ENCODE peak calls at places on chromosome 7, in seven cellular contexts. V, P, Q, U, I, C and M are unnamed samples. For H3K27me3, the result is how much of the 10 kb centered on the place peaks cover.

GRCh38 chr7:45921699-45922519 is 837 bp upstream of the IGFBP3 start:
- DNase-seq in Q (peak), U (no peak), I (peak), V (peak), P (peak), C (peak), M (peak)

GRCh38 chr7:157432541-157432956 is 95.7 kb downstream of the DNAJB6 start:
- DNase-seq in U (no peak), V (peak), I (peak), Q (peak), C (peak), P (peak), M (peak)

GRCh38 chr7:140506788-140507464 is 27.6 kb upstream of the MKRN1 start:
- DNase-seq in I (peak), P (peak), U (no peak), C (peak), Q (no peak), V (peak), M (peak)

GRCh38 chr7:93414574-93414973 is 159.9 kb downstream of the CALCR start:
- DNase-seq in Q (no peak), C (no peak), U (no peak), P (no peak), V (no peak), I (no peak), M (no peak)

GRCh38 chr7:94123136-94123535 is 119.0 kb upstream of the BET1 start:
- DNase-seq in Q (no peak), P (no peak), I (peak), V (no peak), U (no peak), C (no peak), M (no peak)

GRCh38 chr7:34133983-34134782 is 228.8 kb downstream of the BMPER start:
- DNase-seq in P (peak), U (peak), I (peak), C (peak), V (peak), Q (peak), M (peak)

GRCh38 chr7:31933481-31933880 is 136.7 kb downstream of the PDE1C start:
- DNase-seq in C (no peak), V (peak), I (no peak), P (no peak), U (no peak), Q (no peak), M (no peak)

GRCh38 chr7:47666164-47666862 is 84.4 kb upstream of the TNS3 start:
- DNase-seq in V (peak), U (no peak), I (peak), C (no peak), P (no peak), Q (no peak), M (no peak)

GRCh38 chr7:26664735-26665420 is 199.5 kb downstream of the SKAP2 start:
- DNase-seq in U (no peak), Q (no peak), I (no peak), V (peak), C (no peak), P (peak), M (no peak)

GRCh38 chr7:94298943-94299342 is 95.8 kb upstream of the COL1A2 start:
- DNase-seq in V (peak), U (no peak), Q (no peak), I (peak), C (no peak), P (no peak), M (no peak)

GRCh38 chr7:19362099-19362498 is 216.9 kb upstream of the FERD3L start:
- DNase-seq in P (no peak), U (no peak), V (peak), Q (no peak), C (no peak), I (peak), M (no peak)

GRCh38 chr7:130971297-130971696 is 237.3 kb upstream of the KLF14 start:
- DNase-seq in P (no peak), V (no peak), U (no peak), C (no peak), Q (no peak), I (no peak), M (no peak)

GRCh38 chr7:98400538-98401427 is at the start of gene BAIAP2L1:
- DNase-seq in C (peak), U (peak), I (peak), V (peak), P (peak), Q (peak), M (peak)

GRCh38 chr7:83456413-83456812 is 192.5 kb downstream of the SEMA3E start:
- DNase-seq in Q (no peak), P (no peak), C (no peak), U (no peak), I (no peak), V (no peak), M (no peak)

GRCh38 chr7:35380739-35381224 is 126.9 kb upstream of the TBX20 start:
- DNase-seq in U (no peak), I (no peak), P (no peak), Q (no peak), V (peak), C (no peak), M (no peak)

GRCh38 chr7:84837405-84837804 is 349.5 kb downstream of the SEMA3D start:
- DNase-seq in V (no peak), C (no peak), U (no peak), P (no peak), Q (no peak), I (no peak), M (no peak)

GRCh38 chr7:132618956-132619305 is 42.7 kb upstream of the PLXNA4 start:
- DNase-seq in I (no peak), C (no peak), U (no peak), Q (no peak), V (peak), P (no peak), M (no peak)

GRCh38 chr7:93574646-93575554 is at the start of gene CALCR:
- DNase-seq in C (peak), U (no peak), P (peak), Q (no peak), V (peak), I (no peak), M (peak)

DNA sequence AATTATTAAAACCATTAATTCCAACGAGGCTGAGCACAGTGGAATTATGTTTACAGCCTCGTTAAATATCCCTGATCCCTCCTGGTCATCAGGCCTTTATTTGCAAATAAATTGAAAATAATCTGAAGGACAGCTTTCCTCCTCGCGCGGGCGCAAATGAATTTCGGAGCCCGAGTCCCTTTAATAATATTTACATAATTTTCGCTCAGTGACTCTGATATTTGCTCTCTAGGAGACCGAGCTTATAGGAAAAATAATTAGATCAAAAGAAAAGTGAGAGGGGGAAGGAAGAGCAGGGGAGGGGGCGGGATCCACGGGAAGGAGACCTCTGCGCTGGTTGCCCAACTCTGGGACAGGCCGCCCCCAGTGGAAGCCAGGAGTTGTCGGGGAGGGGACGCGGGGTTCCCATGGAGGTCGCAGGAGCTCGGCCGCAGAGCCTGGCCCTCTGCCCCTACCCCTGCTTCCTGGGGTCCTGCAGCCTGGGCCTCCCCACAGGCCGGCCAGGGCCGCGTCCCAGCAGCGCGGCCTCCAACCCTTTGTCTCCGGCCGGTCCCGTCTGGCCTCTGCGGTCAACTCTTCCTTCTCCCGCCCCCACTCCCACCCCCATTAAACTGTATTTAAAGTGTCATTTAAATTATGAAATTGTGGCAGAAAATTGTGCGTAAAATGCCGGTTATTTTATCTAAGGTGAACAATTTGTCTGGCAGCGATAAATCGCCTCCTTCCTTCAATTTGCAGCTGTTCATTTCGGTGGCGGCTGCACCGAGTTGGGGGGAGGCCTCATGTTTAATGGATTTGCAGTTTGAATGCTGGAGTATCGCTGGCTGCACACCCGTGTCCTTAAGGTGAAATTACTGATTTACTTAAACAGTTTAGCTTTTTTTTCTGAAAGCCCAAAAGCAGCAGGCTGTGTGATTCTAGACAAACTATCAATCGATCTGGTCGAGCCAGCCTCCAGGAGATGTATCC is 6.0 kb downstream of the UNCX start:
- DNase-seq in U (no peak), V (no peak), I (no peak), P (no peak), C (peak), Q (no peak), M (peak)
- H3K27me3 ChIP-seq in U (under half), V (half or more), I (half or more), P (half or more), C (half or more), Q (under half), M (half or more)

GRCh38 chr7:28160551-28160991 is 20.0 kb downstream of the JAZF1 start:
- DNase-seq in P (no peak), V (peak), C (no peak), U (no peak), I (no peak), Q (no peak), M (no peak)
- H3K4me2 ChIP-seq in P (no peak), V (peak), C (no peak), U (peak), I (no peak), Q (no peak), M (no peak)

GRCh38 chr7:5432691-5433090 is 9.1 kb upstream of the TNRC18 start:
- DNase-seq in Q (no peak), P (no peak), I (no peak), U (no peak), C (no peak), V (no peak), M (no peak)
- H3K27me3 ChIP-seq in Q (under half), P (under half), I (under half), U (under half), C (half or more), V (under half), M (half or more)

GRCh38 chr7:137989127-137989526 is 12.8 kb downstream of the CREB3L2 start:
- DNase-seq in V (no peak), P (no peak), I (no peak), U (no peak), Q (no peak), C (no peak), M (no peak)

GRCh38 chr7:137990251-137990901 is 11.5 kb downstream of the CREB3L2 start:
- DNase-seq in C (no peak), V (peak), I (peak), Q (no peak), P (no peak), U (no peak), M (no peak)

GRCh38 chr7:137987563-137987962 is 14.3 kb downstream of the CREB3L2 start:
- DNase-seq in V (no peak), I (no peak), C (no peak), U (no peak), P (no peak), Q (no peak), M (no peak)

GRCh38 chr7:137987968-137988367 is 13.9 kb downstream of the CREB3L2 start:
- DNase-seq in U (no peak), I (no peak), P (no peak), Q (no peak), C (no peak), V (no peak), M (no peak)

DNA sequence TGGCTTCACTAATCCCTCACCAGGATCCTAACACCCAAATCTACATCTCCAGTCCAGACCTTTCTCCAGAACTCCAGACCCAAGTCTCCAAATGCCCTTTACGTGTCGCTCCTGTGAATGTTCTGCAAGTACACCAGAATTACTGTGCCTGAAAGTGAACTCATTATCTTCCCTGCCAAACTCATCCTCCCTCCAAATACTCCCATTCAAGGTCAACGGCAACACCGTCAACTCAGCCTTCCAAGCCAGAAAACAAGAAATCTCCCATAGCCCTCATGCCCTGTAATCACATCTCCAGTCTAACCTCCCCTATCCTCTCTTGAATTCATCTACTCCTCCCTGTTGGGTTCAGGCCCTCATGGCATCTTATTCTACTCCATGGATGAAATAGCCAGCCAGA is 12.3 kb downstream of the CREB3L2 start:
- DNase-seq in V (no peak), U (no peak), Q (no peak), P (no peak), C (no peak), I (no peak), M (no peak)
- H3K4me2 ChIP-seq in V (peak), U (no peak), Q (no peak), P (no peak), C (no peak), I (peak), M (no peak)

GRCh38 chr7:151181011-151181431 is 6.0 kb downstream of the ASB10 start:
- DNase-seq in P (no peak), V (no peak), I (no peak), C (no peak), U (no peak), Q (no peak), M (no peak)
- H3K27me3 ChIP-seq in P (under half), V (under half), I (under half), C (under half), U (under half), Q (under half), M (under half)

GRCh38 chr7:116628971-116629586 is 42.9 kb upstream of the MET start:
- DNase-seq in C (no peak), U (no peak), V (peak), P (peak), I (no peak), Q (no peak), M (no peak)
- H3K4me2 ChIP-seq in C (no peak), U (no peak), V (peak), P (no peak), I (no peak), Q (peak), M (no peak)